ENCODE peak calls at places on chromosomes 11 and 22, in five cellular contexts. Q is ovary, C is cardiac muscle cell, D is fibroblast of lung, B is heart left ventricle. M is an unnamed sample.
A peak's percentile ranks its signal among the peaks of the same experiment; 100 is the strongest.

GRCh38 chr11:43419460-43419859 is 60.7 kb downstream of the TTC17 start:
- DNase-seq in Q (no peak), C (peak; percentile 50), D (peak; percentile 14), B (no peak), M (no peak)

GRCh38 chr11:501683-502287 is 5.3 kb downstream of the RNH1 start:
- DNase-seq in Q (no peak), C (no peak), D (no peak), B (no peak), M (no peak)

GRCh38 chr22:36510966-36511881 is 4.4 kb upstream of the FOXRED2 start:
- DNase-seq in Q (peak; percentile 50), C (peak; percentile 66), D (peak; percentile 44), B (no peak), M (no peak)

GRCh38 chr22:50460942-50461341 is 13.9 kb downstream of the SBF1 start:
- DNase-seq in Q (no peak), C (no peak), D (no peak), B (no peak), M (no peak)

GRCh38 chr11:9428706-9429105 is 32.1 kb upstream of the ZNF143 start:
- DNase-seq in Q (no peak), C (no peak), D (no peak), B (no peak), M (no peak)

GRCh38 chr11:61332266-61332822 is 561 bp downstream of the DDB1 start:
- DNase-seq in Q (no peak), C (peak; percentile 28), D (peak; percentile 28), B (no peak), M (no peak)

GRCh38 chr22:40203568-40203967 is 25.8 kb downstream of the TNRC6B start:
- DNase-seq in Q (no peak), C (no peak), D (no peak), B (no peak), M (no peak)

GRCh38 chr11:2991477-2992233 is 474 bp downstream of the NAP1L4 start:
- DNase-seq in Q (no peak), C (peak; percentile 86), D (peak; percentile 38), B (peak; percentile 23), M (no peak)

GRCh38 chr11:48169259-48169658 is 47.4 kb upstream of the OR4B1 start:
- DNase-seq in Q (no peak), C (no peak), D (peak; percentile 14), B (no peak), M (no peak)

GRCh38 chr11:119319136-119319701 is 2.3 kb upstream of the MCAM start:
- DNase-seq in Q (no peak), C (no peak), D (no peak), B (peak; percentile 36), M (no peak)

GRCh38 chr11:76152741-76153608 is 53.3 kb downstream of the WNT11 start:
- DNase-seq in Q (no peak), C (no peak), D (no peak), B (no peak), M (no peak)

GRCh38 chr11:10304495-10305261 is at the start of gene ADM:
- DNase-seq in Q (peak; percentile 92), C (peak; percentile 89), D (peak; percentile 64), B (peak; percentile 89), M (peak; percentile 61)

GRCh38 chr11:64074239-64074638 is 38.5 kb downstream of the FLRT1 start:
- DNase-seq in Q (no peak), C (no peak), D (no peak), B (no peak), M (peak; percentile 69)

GRCh38 chr11:32991898-32992297 is 23.8 kb upstream of the DEPDC7 start:
- DNase-seq in Q (no peak), C (no peak), D (no peak), B (no peak), M (no peak)

GRCh38 chr11:83002047-83002446 is 69.7 kb downstream of the RAB30 start:
- DNase-seq in Q (no peak), C (no peak), D (no peak), B (no peak), M (no peak)

GRCh38 chr11:112529071-112529470 is 268.4 kb upstream of the PLET1 start:
- DNase-seq in Q (no peak), C (no peak), D (no peak), B (no peak), M (no peak)

GRCh38 chr22:33958741-33959140 is 38.5 kb upstream of the LARGE1 start:
- DNase-seq in Q (no peak), C (no peak), D (no peak), B (no peak), M (no peak)

GRCh38 chr11:776459-777287 is 614 bp downstream of the GATD1 start:
- DNase-seq in Q (peak; percentile 33), C (peak; percentile 90), D (no peak), B (no peak), M (no peak)

GRCh38 chr11:83680351-83680750 is 394.2 kb upstream of the CCDC90B start:
- DNase-seq in Q (no peak), C (peak; percentile 32), D (no peak), B (no peak), M (no peak)

GRCh38 chr11:75077316-75077715 is 19.4 kb downstream of the OR2AT4 start:
- DNase-seq in Q (no peak), C (no peak), D (no peak), B (no peak), M (no peak)

GRCh38 chr11:83159901-83160865 is 3.3 kb downstream of the PCF11 start:
- DNase-seq in Q (no peak), C (no peak), D (peak; percentile 46), B (no peak), M (no peak)

GRCh38 chr11:10701982-10702381 is 8.4 kb upstream of the IRAG1 start:
- DNase-seq in Q (no peak), C (no peak), D (peak; percentile 34), B (no peak), M (no peak)

GRCh38 chr11:63871962-63872832 is 33.3 kb downstream of the MARK2 start:
- DNase-seq in Q (peak; percentile 79), C (peak; percentile 93), D (peak; percentile 92), B (peak; percentile 86), M (peak; percentile 51)

GRCh38 chr11:128476729-128477128 is 110.6 kb downstream of the ETS1 start:
- DNase-seq in Q (no peak), C (no peak), D (peak; percentile 86), B (no peak), M (no peak)

GRCh38 chr22:33654173-33654890 is 265.9 kb downstream of the LARGE1 start:
- DNase-seq in Q (no peak), C (no peak), D (no peak), B (no peak), M (no peak)

DNA sequence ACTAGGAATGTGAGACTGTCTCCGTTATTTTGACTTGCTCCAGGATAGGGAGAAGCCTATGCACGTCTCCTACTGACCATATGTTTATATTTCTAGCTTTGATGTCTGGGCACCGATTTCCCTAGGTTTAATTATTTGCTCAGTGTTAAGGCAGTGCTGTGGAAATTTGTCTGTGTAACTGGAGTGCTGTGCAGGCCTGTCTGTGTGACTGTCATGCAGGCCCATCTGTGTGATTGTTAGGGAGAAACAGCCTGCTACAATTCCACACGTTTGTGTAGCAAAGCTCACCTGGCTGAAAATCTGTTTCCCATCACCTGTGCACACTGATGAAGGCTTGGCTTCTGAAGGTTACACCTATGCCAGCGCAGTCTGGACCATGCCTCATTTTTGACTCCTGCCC is 29.6 kb upstream of the HSPA8 start:
- DNase-seq in Q (no peak), C (no peak), D (no peak), B (no peak), M (no peak)
- H3K27ac ChIP-seq in Q (no peak overlapping the region), C (peak overlapping the region; percentile 10), D (no peak overlapping the region), B (no peak overlapping the region), M (no peak overlapping the region)

GRCh38 chr11:35389897-35390462 is 29.4 kb downstream of the SLC1A2 start:
- DNase-seq in Q (no peak), C (no peak), D (no peak), B (no peak), M (no peak)

GRCh38 chr11:35390737-35391682 is 28.3 kb downstream of the SLC1A2 start:
- DNase-seq in Q (no peak), C (no peak), D (peak; percentile 74), B (no peak), M (no peak)

GRCh38 chr11:35394941-35395340 is 24.4 kb downstream of the SLC1A2 start:
- DNase-seq in Q (no peak), C (no peak), D (no peak), B (no peak), M (no peak)

GRCh38 chr11:35391922-35392813 is 27.2 kb downstream of the SLC1A2 start:
- DNase-seq in Q (peak; percentile 65), C (peak; percentile 87), D (peak; percentile 56), B (peak; percentile 79), M (peak; percentile 24)

GRCh38 chr11:35393093-35393492 is 26.3 kb downstream of the SLC1A2 start:
- DNase-seq in Q (no peak), C (no peak), D (peak; percentile 6), B (no peak), M (no peak)
- H3K27ac ChIP-seq in Q (no peak overlapping the region), C (no peak overlapping the region), D (no peak overlapping the region), B (no peak overlapping the region), M (peak overlapping the region; percentile 1)

GRCh38 chr22:46331496-46331895 is 4.0 kb upstream of the TRMU start:
- DNase-seq in Q (no peak), C (no peak), D (no peak), B (no peak), M (no peak)

GRCh38 chr22:46336119-46337078 is 885 bp downstream of the TRMU start:
- DNase-seq in Q (no peak), C (peak; percentile 63), D (peak; percentile 23), B (no peak), M (no peak)

GRCh38 chr22:46338636-46339035 is 3.1 kb downstream of the TRMU start:
- DNase-seq in Q (no peak), C (no peak), D (no peak), B (no peak), M (no peak)

GRCh38 chr22:46337870-46338269 is 2.4 kb downstream of the TRMU start:
- DNase-seq in Q (no peak), C (no peak), D (no peak), B (no peak), M (no peak)

GRCh38 chr22:46335201-46336118 is at the start of gene TRMU:
- DNase-seq in Q (peak; percentile 81), C (peak; percentile 94), D (peak; percentile 90), B (peak; percentile 90), M (peak; percentile 78)
- H3K27ac ChIP-seq in Q (peak within 1 kb of the TSS; percentile 9), C (peak within 1 kb of the TSS; percentile 96), D (peak within 1 kb of the TSS; percentile 78), B (peak within 1 kb of the TSS; percentile 87), M (peak within 1 kb of the TSS; percentile 88)

GRCh38 chr22:47372111-47372581 is 609.7 kb downstream of the TBC1D22A start:
- DNase-seq in Q (peak; percentile 8), C (no peak), D (no peak), B (no peak), M (no peak)
- H3K27ac ChIP-seq in Q (no peak overlapping the region), C (no peak overlapping the region), D (no peak overlapping the region), B (no peak overlapping the region), M (no peak overlapping the region)

GRCh38 chr22:42695294-42695693 is 25.4 kb downstream of the A4GALT start:
- DNase-seq in Q (no peak), C (no peak), D (no peak), B (no peak), M (peak; percentile 53)
- H3K27ac ChIP-seq in Q (no peak overlapping the region), C (peak overlapping the region; percentile 78), D (no peak overlapping the region), B (peak overlapping the region; percentile 92), M (no peak overlapping the region)

GRCh38 chr22:21796863-21797262 is 61.3 kb upstream of the YPEL1 start:
- DNase-seq in Q (no peak), C (no peak), D (no peak), B (peak; percentile 13), M (peak; percentile 8)
- H3K27ac ChIP-seq in Q (no peak overlapping the region), C (no peak overlapping the region), D (no peak overlapping the region), B (no peak overlapping the region), M (no peak overlapping the region)

M was measured in caudate nucleus.